ENCODE peak calls at places on chromosomes 7 and 10, in eight cellular contexts. One of them, this sample, is unnamed.

GRCh38 chr10:44397476-44398225 is 12.8 kb upstream of the CXCL12 start:
- DNase-seq in suprapubic skin: peak; percentile 62
- DNase-seq in right atrium auricular region: peak; percentile 28
- DNase-seq in uterus: peak; percentile 11
- DNase-seq in Peyer's patch: no peak
- DNase-seq in HCT116: no peak
- DNase-seq in fibroblast of lung: no peak
- DNase-seq in pancreas: no peak
- DNase-seq in this sample: no peak

GRCh38 chr10:73964743-73965142 is 33.2 kb upstream of the VCL start:
- DNase-seq in pancreas: no peak
- DNase-seq in right atrium auricular region: no peak
- DNase-seq in Peyer's patch: no peak
- DNase-seq in fibroblast of lung: no peak
- DNase-seq in suprapubic skin: no peak
- DNase-seq in uterus: no peak
- DNase-seq in HCT116: no peak
- DNase-seq in this sample: no peak

GRCh38 chr7:42338231-42339222 is 101.5 kb upstream of the GLI3 start:
- DNase-seq in uterus: no peak
- DNase-seq in fibroblast of lung: peak; percentile 96
- DNase-seq in right atrium auricular region: no peak
- DNase-seq in HCT116: no peak
- DNase-seq in pancreas: no peak
- DNase-seq in Peyer's patch: no peak
- DNase-seq in suprapubic skin: no peak
- DNase-seq in this sample: no peak

GRCh38 chr10:35211390-35211789 is 84.7 kb downstream of the CREM start:
- DNase-seq in right atrium auricular region: no peak
- DNase-seq in Peyer's patch: no peak
- DNase-seq in suprapubic skin: no peak
- DNase-seq in uterus: no peak
- DNase-seq in fibroblast of lung: no peak
- DNase-seq in HCT116: no peak
- DNase-seq in pancreas: no peak
- DNase-seq in this sample: no peak

GRCh38 chr7:27178366-27178765 is 4.2 kb upstream of the HOXA10 start:
- DNase-seq in suprapubic skin: peak; percentile 60
- DNase-seq in right atrium auricular region: no peak
- DNase-seq in pancreas: no peak
- DNase-seq in Peyer's patch: no peak
- DNase-seq in HCT116: no peak
- DNase-seq in uterus: peak; percentile 65
- DNase-seq in fibroblast of lung: no peak
- DNase-seq in this sample: no peak

GRCh38 chr7:112571852-112572607 is 91.2 kb downstream of the LSMEM1 start:
- DNase-seq in suprapubic skin: no peak
- DNase-seq in uterus: no peak
- DNase-seq in pancreas: no peak
- DNase-seq in right atrium auricular region: no peak
- DNase-seq in fibroblast of lung: no peak
- DNase-seq in Peyer's patch: no peak
- DNase-seq in HCT116: peak; percentile 7
- DNase-seq in this sample: no peak

GRCh38 chr10:106740-107139 is 28.5 kb upstream of the ZMYND11 start:
- DNase-seq in Peyer's patch: no peak
- DNase-seq in pancreas: no peak
- DNase-seq in suprapubic skin: no peak
- DNase-seq in uterus: no peak
- DNase-seq in HCT116: no peak
- DNase-seq in right atrium auricular region: no peak
- DNase-seq in fibroblast of lung: no peak
- DNase-seq in this sample: no peak

GRCh38 chr7:116704650-116705049 is 32.7 kb downstream of the MET start:
- DNase-seq in Peyer's patch: no peak
- DNase-seq in uterus: no peak
- DNase-seq in pancreas: no peak
- DNase-seq in right atrium auricular region: no peak
- DNase-seq in HCT116: no peak
- DNase-seq in suprapubic skin: no peak
- DNase-seq in fibroblast of lung: no peak
- DNase-seq in this sample: no peak

GRCh38 chr7:39592586-39592985 is 26.4 kb downstream of the YAE1 start:
- DNase-seq in Peyer's patch: no peak
- DNase-seq in uterus: no peak
- DNase-seq in HCT116: no peak
- DNase-seq in suprapubic skin: no peak
- DNase-seq in pancreas: no peak
- DNase-seq in right atrium auricular region: no peak
- DNase-seq in fibroblast of lung: peak; percentile 73
- DNase-seq in this sample: no peak

GRCh38 chr7:16428672-16429071 is 7.3 kb upstream of the CRPPA start:
- DNase-seq in HCT116: no peak
- DNase-seq in Peyer's patch: no peak
- DNase-seq in fibroblast of lung: peak; percentile 51
- DNase-seq in right atrium auricular region: no peak
- DNase-seq in uterus: no peak
- DNase-seq in pancreas: no peak
- DNase-seq in suprapubic skin: no peak
- DNase-seq in this sample: no peak

GRCh38 chr10:108690530-108690929 is 1232.8 kb downstream of the XPNPEP1 start:
- DNase-seq in right atrium auricular region: no peak
- DNase-seq in Peyer's patch: no peak
- DNase-seq in HCT116: no peak
- DNase-seq in uterus: no peak
- DNase-seq in pancreas: no peak
- DNase-seq in suprapubic skin: no peak
- DNase-seq in fibroblast of lung: no peak
- DNase-seq in this sample: no peak

GRCh38 chr7:148912758-148913541 is 28.9 kb upstream of the EZH2 start:
- DNase-seq in pancreas: no peak
- DNase-seq in Peyer's patch: no peak
- DNase-seq in HCT116: peak; percentile 27
- DNase-seq in suprapubic skin: no peak
- DNase-seq in uterus: no peak
- DNase-seq in fibroblast of lung: no peak
- DNase-seq in right atrium auricular region: no peak
- DNase-seq in this sample: no peak

GRCh38 chr10:33109788-33110469 is 151.9 kb upstream of the ITGB1 start:
- DNase-seq in fibroblast of lung: no peak
- DNase-seq in pancreas: no peak
- DNase-seq in Peyer's patch: no peak
- DNase-seq in suprapubic skin: no peak
- DNase-seq in right atrium auricular region: no peak
- DNase-seq in uterus: no peak
- DNase-seq in HCT116: no peak
- DNase-seq in this sample: no peak

GRCh38 chr10:69375307-69376151 is 41.2 kb downstream of the TACR2 start:
- DNase-seq in uterus: peak; percentile 67
- DNase-seq in suprapubic skin: peak; percentile 84
- DNase-seq in Peyer's patch: no peak
- DNase-seq in pancreas: peak; percentile 59
- DNase-seq in right atrium auricular region: no peak
- DNase-seq in fibroblast of lung: peak; percentile 52
- DNase-seq in HCT116: no peak
- DNase-seq in this sample: no peak

GRCh38 chr10:69372126-69372980 is 44.4 kb downstream of the TACR2 start:
- DNase-seq in suprapubic skin: no peak
- DNase-seq in HCT116: no peak
- DNase-seq in right atrium auricular region: no peak
- DNase-seq in uterus: no peak
- DNase-seq in fibroblast of lung: no peak
- DNase-seq in pancreas: no peak
- DNase-seq in Peyer's patch: no peak
- DNase-seq in this sample: no peak

GRCh38 chr10:69374931-69375306 is 41.8 kb downstream of the TACR2 start:
- DNase-seq in right atrium auricular region: no peak
- DNase-seq in HCT116: no peak
- DNase-seq in uterus: no peak
- DNase-seq in Peyer's patch: no peak
- DNase-seq in suprapubic skin: no peak
- DNase-seq in fibroblast of lung: no peak
- DNase-seq in pancreas: no peak
- DNase-seq in this sample: no peak

GRCh38 chr10:69376662-69377061 is 40.1 kb downstream of the TACR2 start:
- DNase-seq in fibroblast of lung: no peak
- DNase-seq in HCT116: no peak
- DNase-seq in uterus: no peak
- DNase-seq in suprapubic skin: no peak
- DNase-seq in right atrium auricular region: no peak
- DNase-seq in Peyer's patch: no peak
- DNase-seq in pancreas: no peak
- DNase-seq in this sample: no peak

GRCh38 chr10:69374242-69374641 is 42.5 kb downstream of the TACR2 start:
- DNase-seq in fibroblast of lung: no peak
- DNase-seq in suprapubic skin: no peak
- DNase-seq in Peyer's patch: no peak
- DNase-seq in pancreas: peak; percentile 37
- DNase-seq in HCT116: no peak
- DNase-seq in right atrium auricular region: no peak
- DNase-seq in uterus: no peak
- DNase-seq in this sample: no peak
- H3K36me3 ChIP-seq in fibroblast of lung: peaks cover 11% of the 10 kb centered on the region
- H3K36me3 ChIP-seq in suprapubic skin: peaks cover 47% of the 10 kb centered on the region
- H3K36me3 ChIP-seq in Peyer's patch: no peaks in the 10 kb centered on the region
- H3K36me3 ChIP-seq in pancreas: no peaks in the 10 kb centered on the region
- H3K36me3 ChIP-seq in HCT116: no peaks in the 10 kb centered on the region
- H3K36me3 ChIP-seq in right atrium auricular region: peaks cover 70% of the 10 kb centered on the region
- H3K36me3 ChIP-seq in uterus: no peaks in the 10 kb centered on the region
- H3K36me3 ChIP-seq in this sample: no peaks in the 10 kb centered on the region

GRCh38 chr7:155715406-155715805 is 70.9 kb downstream of the RBM33 start:
- DNase-seq in pancreas: no peak
- DNase-seq in uterus: no peak
- DNase-seq in HCT116: no peak
- DNase-seq in suprapubic skin: no peak
- DNase-seq in right atrium auricular region: no peak
- DNase-seq in Peyer's patch: no peak
- DNase-seq in fibroblast of lung: no peak
- DNase-seq in this sample: no peak

GRCh38 chr7:155717010-155717744 is 72.7 kb downstream of the RBM33 start:
- DNase-seq in suprapubic skin: no peak
- DNase-seq in Peyer's patch: no peak
- DNase-seq in pancreas: no peak
- DNase-seq in uterus: no peak
- DNase-seq in fibroblast of lung: no peak
- DNase-seq in HCT116: no peak
- DNase-seq in right atrium auricular region: no peak
- DNase-seq in this sample: no peak

GRCh38 chr7:155711081-155711480 is 66.6 kb downstream of the RBM33 start:
- DNase-seq in uterus: no peak
- DNase-seq in Peyer's patch: no peak
- DNase-seq in HCT116: no peak
- DNase-seq in suprapubic skin: no peak
- DNase-seq in fibroblast of lung: no peak
- DNase-seq in right atrium auricular region: no peak
- DNase-seq in pancreas: no peak
- DNase-seq in this sample: no peak

GRCh38 chr7:155713382-155713781 is 68.9 kb downstream of the RBM33 start:
- DNase-seq in suprapubic skin: no peak
- DNase-seq in Peyer's patch: no peak
- DNase-seq in pancreas: peak; percentile 90
- DNase-seq in fibroblast of lung: no peak
- DNase-seq in right atrium auricular region: no peak
- DNase-seq in uterus: no peak
- DNase-seq in HCT116: no peak
- DNase-seq in this sample: no peak

DNA sequence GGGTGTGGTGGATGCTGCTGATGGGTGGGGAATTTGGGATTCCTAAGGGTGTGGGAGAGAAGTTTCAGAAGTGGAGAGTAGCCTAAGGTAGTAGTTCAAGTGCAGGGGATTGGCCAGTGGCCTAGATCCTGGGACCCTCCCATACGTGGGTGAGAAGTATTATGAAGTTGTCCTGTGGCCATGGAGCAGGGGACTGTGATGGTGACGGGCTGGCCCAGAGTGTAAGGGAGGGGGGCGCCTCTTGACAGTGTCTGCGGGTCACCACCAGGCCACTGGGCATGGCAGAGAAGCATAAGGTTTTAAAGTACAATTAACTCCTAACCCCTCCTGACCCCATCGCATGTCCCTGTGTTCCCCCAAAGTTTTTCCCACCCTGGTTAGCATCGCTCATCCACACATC is 70.2 kb downstream of the RBM33 start:
- DNase-seq in fibroblast of lung: no peak
- DNase-seq in right atrium auricular region: no peak
- DNase-seq in uterus: no peak
- DNase-seq in Peyer's patch: no peak
- DNase-seq in pancreas: no peak
- DNase-seq in suprapubic skin: no peak
- DNase-seq in HCT116: no peak
- DNase-seq in this sample: no peak
- H3K36me3 ChIP-seq in fibroblast of lung: peaks cover 9% of the 10 kb centered on the region
- H3K36me3 ChIP-seq in right atrium auricular region: peaks cover 30% of the 10 kb centered on the region
- H3K36me3 ChIP-seq in uterus: no peaks in the 10 kb centered on the region
- H3K36me3 ChIP-seq in Peyer's patch: no peaks in the 10 kb centered on the region
- H3K36me3 ChIP-seq in pancreas: peaks cover 17% of the 10 kb centered on the region
- H3K36me3 ChIP-seq in suprapubic skin: peaks cover 54% of the 10 kb centered on the region
- H3K36me3 ChIP-seq in HCT116: peaks cover 16% of the 10 kb centered on the region
- H3K36me3 ChIP-seq in this sample: peaks cover 39% of the 10 kb centered on the region

DNA sequence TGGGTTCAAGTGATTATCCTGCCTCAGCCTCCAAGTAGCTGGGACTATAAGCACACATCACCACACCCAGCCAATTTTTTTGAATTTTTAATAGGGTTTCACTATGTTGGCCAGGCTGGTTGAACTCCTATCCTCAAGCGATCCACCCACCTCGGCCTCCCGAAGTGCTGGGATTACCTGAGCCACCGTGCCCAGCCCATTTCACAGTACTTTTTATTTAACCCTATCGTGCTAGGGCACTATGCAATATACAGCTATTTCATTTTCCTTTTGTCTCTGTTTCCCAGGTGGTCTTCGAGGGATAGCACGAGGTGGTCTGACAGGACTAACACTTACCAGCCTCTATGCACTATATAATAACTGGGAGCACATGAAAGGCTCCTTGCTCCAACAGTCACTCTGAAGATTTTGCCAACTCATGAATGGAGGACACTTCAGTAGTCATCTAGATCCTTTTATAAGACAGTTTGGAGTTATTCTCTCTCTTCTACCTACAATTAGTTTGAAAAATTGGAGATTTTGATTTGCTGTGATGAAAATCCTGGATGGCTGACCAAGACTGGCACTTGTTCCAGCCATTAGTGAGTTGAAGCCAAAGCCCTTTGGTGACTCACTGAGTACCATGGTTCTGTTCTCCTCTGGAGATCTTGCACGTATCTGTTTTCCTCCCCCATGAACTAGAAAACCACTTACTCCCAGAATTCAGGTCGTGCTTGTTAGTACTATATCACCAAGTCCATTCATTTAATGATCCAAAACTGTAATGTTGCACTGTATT is 27.3 kb downstream of the NCOA4 start:
- DNase-seq in uterus: no peak
- DNase-seq in Peyer's patch: no peak
- DNase-seq in right atrium auricular region: no peak
- DNase-seq in fibroblast of lung: no peak
- DNase-seq in HCT116: no peak
- DNase-seq in suprapubic skin: no peak
- DNase-seq in pancreas: no peak
- DNase-seq in this sample: no peak
- H3K36me3 ChIP-seq in uterus: no peaks in the 10 kb centered on the region
- H3K36me3 ChIP-seq in Peyer's patch: no peaks in the 10 kb centered on the region
- H3K36me3 ChIP-seq in right atrium auricular region: peaks cover 76% of the 10 kb centered on the region
- H3K36me3 ChIP-seq in fibroblast of lung: peaks cover 4% of the 10 kb centered on the region
- H3K36me3 ChIP-seq in HCT116: peaks cover 79% of the 10 kb centered on the region
- H3K36me3 ChIP-seq in suprapubic skin: peaks cover 89% of the 10 kb centered on the region
- H3K36me3 ChIP-seq in pancreas: peaks cover 47% of the 10 kb centered on the region
- H3K36me3 ChIP-seq in this sample: peaks cover 12% of the 10 kb centered on the region

GRCh38 chr10:13665516-13666262 is 78.9 kb downstream of the PRPF18 start:
- DNase-seq in right atrium auricular region: no peak
- DNase-seq in pancreas: no peak
- DNase-seq in uterus: no peak
- DNase-seq in Peyer's patch: no peak
- DNase-seq in HCT116: no peak
- DNase-seq in fibroblast of lung: no peak
- DNase-seq in suprapubic skin: no peak
- DNase-seq in this sample: no peak
- H3K36me3 ChIP-seq in right atrium auricular region: peaks cover 69% of the 10 kb centered on the region
- H3K36me3 ChIP-seq in pancreas: peaks cover 65% of the 10 kb centered on the region
- H3K36me3 ChIP-seq in uterus: no peaks in the 10 kb centered on the region
- H3K36me3 ChIP-seq in Peyer's patch: no peaks in the 10 kb centered on the region
- H3K36me3 ChIP-seq in HCT116: no peaks in the 10 kb centered on the region
- H3K36me3 ChIP-seq in fibroblast of lung: peaks cover 26% of the 10 kb centered on the region
- H3K36me3 ChIP-seq in suprapubic skin: peaks cover 82% of the 10 kb centered on the region
- H3K36me3 ChIP-seq in this sample: peaks cover 6% of the 10 kb centered on the region

This sample was measured in SJCRH30.